ENCODE peak calls at places on chromosomes 6 and 20, in five cellular contexts. J, L, T, H and Y are unnamed samples. For H3K27me3 and H3K4me1, the result is how much of the 10 kb centered on the place peaks cover.

GRCh38 chr6:81606965-81607381 is 145.5 kb downstream of the TENT5A start:
- DNase-seq in H (peak), T (no peak), L (no peak), J (no peak), Y (no peak)

GRCh38 chr6:134176283-134176975 is 124.0 kb upstream of the SLC2A12 start:
- DNase-seq in L (peak), T (peak), J (peak), H (peak), Y (no peak)

GRCh38 chr20:61448396-61448795 is 196.3 kb downstream of the CDH4 start:
- DNase-seq in T (no peak), L (no peak), H (no peak), J (no peak), Y (no peak)

GRCh38 chr6:11785953-11786579 is 7.5 kb upstream of the ADTRP start:
- DNase-seq in J (peak), H (no peak), T (no peak), L (no peak), Y (no peak)

GRCh38 chr6:88870728-88871330 is 92.6 kb downstream of the RNGTT start:
- DNase-seq in L (no peak), J (no peak), H (peak), T (no peak), Y (no peak)

GRCh38 chr6:111752476-111752875 is 120.8 kb downstream of the FYN start:
- DNase-seq in T (no peak), J (no peak), L (no peak), H (no peak), Y (no peak)

GRCh38 chr6:112235956-112236355 is 18.4 kb downstream of the LAMA4 start:
- DNase-seq in H (peak), L (no peak), T (no peak), J (no peak), Y (no peak)

GRCh38 chr6:56668158-56668557 is 25.5 kb upstream of the DST start:
- DNase-seq in J (no peak), H (no peak), L (no peak), T (no peak), Y (no peak)

GRCh38 chr6:121482004-121482693 is 46.7 kb downstream of the GJA1 start:
- DNase-seq in J (no peak), H (peak), T (no peak), L (no peak), Y (no peak)

GRCh38 chr6:7328159-7328713 is 15.2 kb upstream of the SSR1 start:
- DNase-seq in H (no peak), T (no peak), J (no peak), L (no peak), Y (no peak)

GRCh38 chr20:35673884-35674283 is 9.2 kb upstream of the CPNE1 start:
- DNase-seq in H (no peak), J (no peak), L (no peak), T (no peak), Y (no peak)

GRCh38 chr6:1363729-1364572 is 25.4 kb upstream of the FOXF2 start:
- DNase-seq in T (no peak), J (no peak), L (no peak), H (no peak), Y (no peak)

GRCh38 chr6:15751721-15752350 is 89.0 kb upstream of the DTNBP1 start:
- DNase-seq in J (no peak), H (no peak), T (no peak), L (no peak), Y (no peak)

GRCh38 chr20:62287759-62288534 is 14.8 kb upstream of the ADRM1 start:
- DNase-seq in T (no peak), H (no peak), J (no peak), L (no peak), Y (no peak)

GRCh38 chr6:88989215-88989614 is 25.8 kb upstream of the RNGTT start:
- DNase-seq in T (no peak), L (no peak), H (peak), J (no peak), Y (no peak)

GRCh38 chr6:42958125-42958524 is 2.4 kb upstream of the GNMT start:
- DNase-seq in L (no peak), T (no peak), J (no peak), H (no peak), Y (no peak)

GRCh38 chr20:49669601-49670189 is 44.0 kb downstream of the B4GALT5 start:
- DNase-seq in J (no peak), H (no peak), L (no peak), T (no peak), Y (no peak)

GRCh38 chr20:47156431-47156841 is 200.1 kb downstream of the ZMYND8 start:
- DNase-seq in L (no peak), T (no peak), H (no peak), J (no peak), Y (no peak)

GRCh38 chr20:52190437-52191131 is 995 bp downstream of the ZFP64 start:
- DNase-seq in H (peak), T (no peak), L (no peak), J (peak), Y (no peak)

GRCh38 chr6:91081452-91082067 is 494.7 kb upstream of the MAP3K7 start:
- DNase-seq in L (no peak), J (no peak), T (no peak), H (peak), Y (no peak)

GRCh38 chr6:4948781-4949450 is 54.9 kb downstream of the RPP40 start:
- DNase-seq in T (no peak), J (no peak), H (no peak), L (no peak), Y (no peak)

GRCh38 chr6:452301-453067 is 60.9 kb downstream of the IRF4 start:
- DNase-seq in T (no peak), H (no peak), J (no peak), L (no peak), Y (no peak)

GRCh38 chr6:167089243-167090142 is 33.4 kb upstream of the CCR6 start:
- DNase-seq in T (no peak), J (no peak), H (no peak), L (no peak), Y (no peak)

GRCh38 chr20:61955668-61956395 is 109.8 kb downstream of the TAF4 start:
- DNase-seq in J (no peak), H (no peak), T (no peak), L (no peak), Y (no peak)

GRCh38 chr6:3940703-3941102 is 91.5 kb downstream of the FAM50B start:
- DNase-seq in H (no peak), J (no peak), T (no peak), L (no peak), Y (no peak)

GRCh38 chr6:23176883-23177282 is 607.5 kb downstream of the HDGFL1 start:
- DNase-seq in H (no peak), J (no peak), T (peak), L (peak), Y (no peak)

GRCh38 chr20:62741701-62742491 is 33.3 kb downstream of the NTSR1 start:
- DNase-seq in J (peak), L (peak), H (no peak), T (peak), Y (no peak)

GRCh38 chr6:7107578-7108195 is at the start of gene RREB1:
- DNase-seq in T (peak), H (peak), J (peak), L (peak), Y (no peak)

GRCh38 chr6:48764261-48764660 is 653.3 kb upstream of the PTCHD4 start:
- DNase-seq in T (no peak), L (no peak), J (no peak), H (no peak), Y (no peak)

GRCh38 chr20:38127011-38127621 is 38.0 kb downstream of the TGM2 start:
- DNase-seq in T (peak), L (no peak), J (peak), H (peak), Y (no peak)

GRCh38 chr6:156390621-156391378 is 386.4 kb upstream of the ARID1B start:
- DNase-seq in T (no peak), L (no peak), H (no peak), J (no peak), Y (no peak)

GRCh38 chr6:156391379-156391777 is 385.8 kb upstream of the ARID1B start:
- DNase-seq in J (no peak), L (no peak), T (no peak), H (no peak), Y (no peak)

GRCh38 chr6:156395276-156395675 is 381.9 kb upstream of the ARID1B start:
- DNase-seq in L (no peak), T (no peak), J (peak), H (no peak), Y (no peak)

GRCh38 chr6:156389296-156389695 is 387.9 kb upstream of the ARID1B start:
- DNase-seq in T (no peak), L (no peak), H (no peak), J (no peak), Y (no peak)

GRCh38 chr6:156391977-156392376 is 385.2 kb upstream of the ARID1B start:
- DNase-seq in L (no peak), J (no peak), H (no peak), T (no peak), Y (no peak)
- H3K27me3 ChIP-seq in L (under half), J (under half), H (under half), T (under half), Y (under half)

GRCh38 chr6:33318426-33319073 is 1.0 kb upstream of the ZBTB22 start:
- DNase-seq in J (no peak), T (no peak), L (no peak), H (no peak), Y (no peak)
- H3K4me1 ChIP-seq in J (under half), T (half or more), L (half or more), H (under half), Y (under half)

GRCh38 chr20:54646156-54646517 is 170.7 kb downstream of the DOK5 start:
- DNase-seq in T (no peak), J (no peak), H (no peak), L (no peak), Y (no peak)

GRCh38 chr20:54651252-54651651 is 175.9 kb downstream of the DOK5 start:
- DNase-seq in J (no peak), H (no peak), L (no peak), T (no peak), Y (no peak)

GRCh38 chr20:54649511-54649962 is 174.1 kb downstream of the DOK5 start:
- DNase-seq in J (peak), T (peak), L (peak), H (peak), Y (no peak)

GRCh38 chr20:54650201-54650722 is 174.9 kb downstream of the DOK5 start:
- DNase-seq in J (no peak), T (no peak), H (peak), L (no peak), Y (no peak)

GRCh38 chr20:54648421-54649142 is 173.2 kb downstream of the DOK5 start:
- DNase-seq in L (no peak), J (no peak), T (no peak), H (no peak), Y (no peak)
- H3K27me3 ChIP-seq in L (under half), J (under half), T (under half), H (under half), Y (under half)

DNA sequence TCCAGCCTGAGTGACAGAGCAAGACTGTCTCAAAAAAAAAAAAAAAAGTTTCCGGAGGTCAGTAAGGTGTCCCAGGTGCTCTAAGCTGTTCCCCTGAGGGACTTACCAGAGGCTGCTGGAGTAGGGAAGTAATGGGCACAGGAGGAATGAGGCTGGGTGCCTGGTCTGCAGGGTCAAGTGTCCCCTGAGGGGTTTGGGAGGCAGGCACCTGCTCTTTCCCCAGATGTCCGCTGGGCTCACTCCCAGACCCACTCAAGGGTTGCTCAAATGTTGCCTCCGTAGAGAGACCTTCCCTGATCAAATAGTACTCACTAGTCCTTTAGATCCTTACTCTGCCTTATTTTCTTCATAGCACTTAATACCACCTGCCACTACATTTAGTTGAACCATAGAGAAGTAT is 5.4 kb upstream of the MAPK13 start:
- DNase-seq in T (peak), L (no peak), H (no peak), J (no peak), Y (no peak)
- H3K4me1 ChIP-seq in T (under half), L (under half), H (under half), J (under half), Y (under half)

GRCh38 chr6:137518584-137518983 is 24.4 kb upstream of the OLIG3 start:
- DNase-seq in T (no peak), L (no peak), J (no peak), H (no peak), Y (no peak)
- H3K27me3 ChIP-seq in T (under half), L (half or more), J (under half), H (under half), Y (under half)